ENCODE peak calls at places on chromosomes 5 and 9, in six cellular contexts. G is dorsolateral prefrontal cortex, Y is GM23248, A is body of pancreas, X is uterus, I is tibial artery. C is an unnamed sample. For H3K27me3, the result is how much of the 10 kb centered on the place peaks cover.

GRCh38 chr9:137715321-137715720 is 96.5 kb downstream of the EHMT1 start:
- DNase-seq in G (no peak), Y (no peak), A (no peak), X (no peak), I (no peak), C (no peak)

GRCh38 chr9:107782381-107782780 is 292.8 kb upstream of the KLF4 start:
- DNase-seq in G (no peak), Y (peak), A (no peak), X (no peak), I (no peak), C (no peak)

GRCh38 chr9:137313956-137314560 is 12.0 kb upstream of the NRARP start:
- DNase-seq in G (peak), Y (no peak), A (no peak), X (no peak), I (no peak), C (peak)

GRCh38 chr5:68962632-68963484 is 131.0 kb upstream of the SLC30A5 start:
- DNase-seq in G (peak), Y (peak), A (peak), X (peak), I (peak), C (peak)

GRCh38 chr9:124040186-124040920 is 28.8 kb downstream of the LHX2 start:
- DNase-seq in G (no peak), Y (peak), A (no peak), X (no peak), I (no peak), C (peak)

GRCh38 chr5:159549046-159549445 is 218.8 kb upstream of the IL12B start:
- DNase-seq in G (no peak), Y (no peak), A (no peak), X (no peak), I (no peak), C (no peak)

GRCh38 chr9:2767800-2768199 is 50.5 kb downstream of the KCNV2 start:
- DNase-seq in G (no peak), Y (no peak), A (no peak), X (no peak), I (no peak), C (no peak)

GRCh38 chr5:131416729-131417128 is 152.9 kb downstream of the CDC42SE2 start:
- DNase-seq in G (no peak), Y (no peak), A (no peak), X (no peak), I (no peak), C (no peak)

GRCh38 chr9:14352549-14352948 is 38.6 kb upstream of the NFIB start:
- DNase-seq in G (no peak), Y (no peak), A (no peak), X (no peak), I (no peak), C (no peak)

GRCh38 chr9:115073456-115073855 is 44.5 kb downstream of the TNC start:
- DNase-seq in G (no peak), Y (no peak), A (no peak), X (no peak), I (no peak), C (no peak)

GRCh38 chr9:129569506-129570449 is 51.1 kb downstream of the C9orf50 start:
- DNase-seq in G (no peak), Y (peak), A (peak), X (no peak), I (no peak), C (no peak)

GRCh38 chr9:114005371-114006154 is 72.5 kb downstream of the AMBP start:
- DNase-seq in G (no peak), Y (no peak), A (peak), X (no peak), I (no peak), C (peak)

GRCh38 chr5:146283344-146283761 is 55.3 kb upstream of the POU4F3 start:
- DNase-seq in G (no peak), Y (peak), A (no peak), X (no peak), I (no peak), C (no peak)

GRCh38 chr5:168422431-168422830 is 63.8 kb upstream of the RARS1 start:
- DNase-seq in G (no peak), Y (no peak), A (no peak), X (no peak), I (no peak), C (no peak)

GRCh38 chr5:177546262-177546741 is 8.1 kb downstream of the FAM193B start:
- DNase-seq in G (no peak), Y (peak), A (peak), X (peak), I (peak), C (peak)

GRCh38 chr9:123834218-123834906 is 95.6 kb downstream of the DENND1A start:
- DNase-seq in G (no peak), Y (peak), A (no peak), X (no peak), I (no peak), C (no peak)

GRCh38 chr9:100216178-100216787 is 117.2 kb downstream of the INVS start:
- DNase-seq in G (no peak), Y (peak), A (peak), X (no peak), I (no peak), C (no peak)

GRCh38 chr5:108266235-108266634 is 115.7 kb downstream of the FBXL17 start:
- DNase-seq in G (no peak), Y (peak), A (no peak), X (no peak), I (no peak), C (no peak)

GRCh38 chr9:99044827-99045226 is 60.1 kb upstream of the TGFBR1 start:
- DNase-seq in G (no peak), Y (no peak), A (no peak), X (no peak), I (no peak), C (no peak)

GRCh38 chr9:86783884-86784283 is 163.4 kb downstream of the GAS1 start:
- DNase-seq in G (no peak), Y (peak), A (no peak), X (no peak), I (no peak), C (no peak)

GRCh38 chr9:121862973-121863372 is 211.5 kb downstream of the DAB2IP start:
- DNase-seq in G (no peak), Y (no peak), A (no peak), X (no peak), I (no peak), C (no peak)

GRCh38 chr5:158905281-158905680 is 194.4 kb downstream of the EBF1 start:
- DNase-seq in G (no peak), Y (peak), A (no peak), X (no peak), I (no peak), C (no peak)

GRCh38 chr5:83590966-83591365 is 119.4 kb downstream of the VCAN start:
- DNase-seq in G (no peak), Y (peak), A (no peak), X (no peak), I (no peak), C (no peak)
- H3K4me3 ChIP-seq in G (no peak), Y (peak), A (no peak), X (no peak), I (no peak), C (no peak)

GRCh38 chr9:95316274-95316673 is 1.2 kb downstream of the FANCC start:
- DNase-seq in G (no peak), Y (no peak), A (no peak), X (no peak), I (no peak), C (no peak)

GRCh38 chr9:95317119-95317892 is at the start of gene FANCC:
- DNase-seq in G (peak), Y (peak), A (peak), X (peak), I (peak), C (peak)

GRCh38 chr9:95316794-95317118 is 753 bp downstream of the FANCC start:
- DNase-seq in G (no peak), Y (peak), A (peak), X (peak), I (peak), C (peak)

GRCh38 chr9:95315108-95315746 is 2.3 kb downstream of the FANCC start:
- DNase-seq in G (no peak), Y (no peak), A (no peak), X (no peak), I (no peak), C (no peak)

DNA sequence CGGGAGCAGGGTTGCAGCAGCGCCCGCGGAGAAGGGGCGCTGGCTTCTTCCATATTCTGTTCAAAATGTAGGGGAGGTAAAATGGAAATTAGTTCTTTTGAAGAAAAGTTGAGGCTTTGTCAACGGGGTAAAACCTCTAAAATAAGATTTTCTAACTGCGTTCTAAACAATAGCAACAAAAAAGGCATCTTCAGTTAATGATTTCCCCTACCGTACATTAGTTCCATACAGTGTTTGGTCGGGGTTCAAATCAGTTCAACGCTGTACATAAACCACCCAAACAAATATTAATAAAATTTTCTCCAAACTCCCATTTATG is 343 bp upstream of the FANCC start:
- DNase-seq in G (no peak), Y (no peak), A (no peak), X (no peak), I (no peak), C (no peak)
- H3K27me3 ChIP-seq in G (under half), Y (under half), A (under half), X (under half), I (under half), C (under half)

DNA sequence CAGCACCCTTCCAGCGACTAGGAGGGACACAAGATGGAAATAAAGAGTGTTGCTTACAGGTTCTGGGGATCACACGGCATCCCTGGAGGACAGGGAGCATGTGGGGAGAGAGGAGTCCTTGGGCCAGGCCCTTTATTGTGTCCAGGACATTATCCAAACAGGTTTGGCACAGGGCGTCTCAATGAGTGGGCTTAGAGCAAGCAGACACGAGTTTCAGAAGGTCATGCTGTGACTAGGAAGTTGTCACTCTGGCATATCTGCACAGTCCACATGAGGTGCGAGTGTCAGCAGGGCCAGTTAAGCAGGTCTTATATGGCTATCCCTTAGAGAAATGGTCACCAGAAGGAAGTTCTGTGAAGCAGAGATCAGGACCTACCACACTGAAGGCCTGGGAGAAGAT is 174.5 kb upstream of the OTULINL start:
- DNase-seq in G (no peak), Y (no peak), A (no peak), X (no peak), I (no peak), C (no peak)
- H3K4me3 ChIP-seq in G (no peak), Y (no peak), A (no peak), X (no peak), I (no peak), C (no peak)

GRCh38 chr5:123084730-123085605 is 4.1 kb upstream of the PRDM6 start:
- DNase-seq in G (no peak), Y (no peak), A (no peak), X (no peak), I (no peak), C (no peak)
- H3K27me3 ChIP-seq in G (under half), Y (under half), A (under half), X (under half), I (under half), C (under half)

GRCh38 chr5:42876375-42876844 is 64.7 kb upstream of the SELENOP start:
- DNase-seq in G (no peak), Y (no peak), A (no peak), X (no peak), I (no peak), C (no peak)
- H3K4me3 ChIP-seq in G (no peak), Y (no peak), A (no peak), X (no peak), I (no peak), C (no peak)

DNA sequence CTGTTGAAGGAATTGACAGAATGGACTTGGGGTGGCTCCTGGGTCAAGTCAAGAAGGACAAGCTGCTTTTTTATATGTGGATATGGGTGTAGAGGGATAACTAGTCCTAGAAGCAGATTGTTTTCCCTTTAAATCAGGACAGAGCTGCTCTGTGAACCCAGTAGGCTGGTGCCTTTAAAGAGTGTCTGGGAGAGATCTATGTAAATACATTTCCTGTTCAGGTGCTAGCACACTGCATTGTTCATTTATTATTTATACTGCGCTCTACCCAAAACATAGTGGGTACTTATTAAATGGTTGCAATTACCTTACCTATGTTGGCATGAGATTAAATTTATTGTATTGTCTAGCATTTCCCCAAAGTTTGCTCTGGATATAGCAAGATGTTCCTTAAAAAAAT is 86.6 kb upstream of the EQTN start:
- DNase-seq in G (no peak), Y (no peak), A (no peak), X (no peak), I (no peak), C (no peak)
- H3K27me3 ChIP-seq in G (under half), Y (under half), A (under half), X (under half), I (under half), C (under half)

DNA sequence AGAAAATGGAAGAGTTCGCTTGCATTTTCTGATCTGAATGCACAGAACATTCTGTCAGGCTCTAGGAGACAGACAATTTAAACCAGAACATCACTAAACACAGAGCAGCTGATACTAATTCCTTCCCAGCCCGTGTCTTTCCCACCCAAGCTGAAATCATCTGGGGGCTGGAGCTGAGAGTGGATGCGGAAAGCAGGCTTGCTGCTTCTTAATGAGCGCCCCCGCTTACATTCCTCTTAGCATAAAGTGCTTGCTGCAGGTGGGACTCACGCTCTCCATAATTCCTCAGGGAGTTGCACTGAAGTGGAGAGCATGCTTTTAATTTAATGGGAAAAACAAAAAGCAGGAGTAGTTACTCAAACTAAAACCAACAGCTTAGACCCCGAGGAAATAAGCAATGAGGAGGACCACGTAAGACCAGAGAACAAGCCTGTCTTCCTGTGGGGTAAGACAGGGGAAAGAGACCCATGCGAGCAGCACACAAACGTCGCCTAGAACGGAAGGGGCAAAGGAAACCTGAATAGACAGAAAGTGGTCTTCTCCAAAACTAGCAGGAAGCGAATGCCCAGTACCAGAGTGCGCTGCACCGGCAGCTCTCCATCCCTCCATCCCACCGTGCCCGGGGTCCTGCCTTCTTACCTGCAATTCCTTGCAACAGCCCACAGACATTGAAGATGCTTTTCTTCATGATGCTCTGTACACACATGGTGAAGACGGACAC is 139.3 kb downstream of the LHFPL2 start:
- DNase-seq in G (no peak), Y (no peak), A (no peak), X (no peak), I (no peak), C (no peak)
- H3K4me3 ChIP-seq in G (peak), Y (peak), A (no peak), X (no peak), I (peak), C (peak)

GRCh38 chr5:87627360-87627759 is 214.6 kb upstream of the CCNH start:
- DNase-seq in G (no peak), Y (no peak), A (no peak), X (no peak), I (no peak), C (no peak)
- H3K27me3 ChIP-seq in G (under half), Y (under half), A (under half), X (under half), I (under half), C (under half)

GRCh38 chr5:125005287-125005686 is 258.8 kb upstream of the ZNF608 start:
- DNase-seq in G (no peak), Y (no peak), A (no peak), X (no peak), I (no peak), C (no peak)

GRCh38 chr5:125011014-125011413 is 264.6 kb upstream of the ZNF608 start:
- DNase-seq in G (no peak), Y (no peak), A (no peak), X (no peak), I (no peak), C (no peak)

GRCh38 chr5:125002727-125003598 is 256.5 kb upstream of the ZNF608 start:
- DNase-seq in G (no peak), Y (no peak), A (no peak), X (no peak), I (no peak), C (no peak)

GRCh38 chr5:125004009-125004408 is 257.6 kb upstream of the ZNF608 start:
- DNase-seq in G (no peak), Y (no peak), A (no peak), X (no peak), I (no peak), C (no peak)

DNA sequence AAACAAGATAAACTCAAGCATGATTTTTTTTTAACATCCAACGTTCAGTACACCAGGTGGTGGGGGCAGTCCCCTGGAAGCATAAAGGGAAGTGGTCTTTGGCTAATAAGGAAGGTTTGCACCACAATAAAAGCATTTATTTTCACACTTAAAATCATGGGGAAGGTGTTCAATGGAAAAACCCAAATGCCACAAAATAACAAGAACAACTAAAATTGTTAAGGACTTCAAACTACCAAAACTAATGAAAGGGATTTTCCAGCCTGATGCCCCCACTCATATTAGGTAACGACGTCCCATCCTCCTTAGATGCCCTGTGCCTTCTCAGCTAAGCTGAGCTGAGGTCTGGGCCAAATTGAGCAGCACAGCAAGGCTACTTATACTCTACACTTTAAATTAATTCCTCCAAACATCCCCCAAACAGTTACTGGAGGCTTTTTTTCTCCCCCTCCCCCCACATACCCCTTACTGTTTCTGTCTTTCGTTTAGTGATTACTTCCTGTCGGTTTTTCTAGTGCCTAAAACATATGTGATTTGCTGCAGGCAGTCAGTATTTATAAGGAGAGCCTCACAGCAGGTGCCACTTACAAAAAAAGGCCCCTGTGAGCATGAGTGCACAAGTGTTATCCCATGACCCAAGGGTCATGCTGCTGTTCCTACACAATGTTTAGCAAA is 259.7 kb upstream of the ZNF608 start:
- DNase-seq in G (no peak), Y (no peak), A (no peak), X (no peak), I (no peak), C (no peak)
- H3K4me3 ChIP-seq in G (no peak), Y (no peak), A (no peak), X (no peak), I (no peak), C (no peak)